ENCODE peak calls at places on chromosomes 16 and 17, in four cellular contexts. B is ovary, K is brain microvascular endothelial cell, G is GM12865. E is an unnamed sample.

GRCh38 chr17:1486802-1487695 is 5.4 kb downstream of the MYO1C start:
- DNase-seq in K (peak; percentile 34), G (peak; percentile 88), B (peak; percentile 73), E (peak; percentile 77)

GRCh38 chr16:84228321-84228838 is 11.4 kb downstream of the KCNG4 start:
- DNase-seq in B (peak; percentile 80), G (no peak), K (peak; percentile 82), E (peak; percentile 77)

GRCh38 chr17:7235693-7236665 is 1.7 kb upstream of the DVL2 start:
- DNase-seq in G (no peak), B (no peak), K (peak; percentile 42), E (no peak)

GRCh38 chr16:25124503-25124902 is 13.0 kb downstream of the LCMT1 start:
- DNase-seq in B (no peak), G (no peak), K (no peak), E (no peak)

GRCh38 chr16:84058211-84058610 is 15.6 kb upstream of the SLC38A8 start:
- DNase-seq in B (no peak), G (no peak), K (no peak), E (no peak)

GRCh38 chr17:40996829-40997228 is 2.9 kb upstream of the KRTAP3-3 start:
- DNase-seq in B (no peak), K (no peak), G (no peak), E (no peak)

GRCh38 chr17:74658620-74659019 is 35.1 kb upstream of the CD300E start:
- DNase-seq in B (no peak), K (no peak), G (no peak), E (no peak)

GRCh38 chr17:55341432-55341831 is 76.7 kb downstream of the HLF start:
- DNase-seq in G (peak; percentile 66), K (peak; percentile 47), B (no peak), E (no peak)

DNA sequence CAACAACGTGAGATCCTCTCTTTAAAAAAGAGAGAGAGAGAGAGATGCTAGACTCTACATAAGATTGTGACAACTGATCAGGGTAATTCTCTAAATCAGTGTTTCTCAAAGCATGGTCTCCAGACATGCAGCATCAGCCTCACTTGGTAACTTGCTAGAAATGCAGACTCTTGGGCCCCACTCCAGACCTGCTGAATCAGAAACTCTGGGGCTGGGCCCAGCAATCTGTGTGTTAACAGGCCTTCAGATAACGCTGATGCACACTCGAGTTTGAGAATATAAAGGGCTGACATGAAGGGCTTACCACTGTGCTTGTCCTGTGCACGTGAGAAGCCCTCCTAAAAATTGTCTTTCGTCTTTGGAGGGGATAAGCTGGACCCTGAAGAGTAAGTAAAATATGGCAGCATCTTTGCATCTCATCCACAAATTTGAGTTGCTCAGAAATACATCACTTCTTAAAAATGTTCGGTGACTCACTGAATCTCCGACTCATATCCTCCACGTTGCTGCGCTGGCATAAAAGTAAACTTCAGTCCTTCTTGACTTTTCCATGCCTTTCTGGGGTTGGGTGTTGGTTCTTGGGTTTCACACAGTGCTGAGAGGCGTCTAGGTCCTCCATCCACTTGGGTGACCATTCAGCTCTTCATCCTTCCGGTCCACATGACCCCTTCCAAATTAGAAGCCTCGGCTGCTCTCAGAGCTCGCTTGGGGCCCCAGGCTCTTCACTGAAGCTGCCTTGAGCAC is 26.1 kb upstream of the KDM8 start:
- DNase-seq in B (no peak), G (no peak), K (peak; percentile 72), E (no peak)
- H3K4me3 ChIP-seq in B (no peak overlapping the region), G (no peak overlapping the region), K (no peak overlapping the region), E (no peak overlapping the region)

DNA sequence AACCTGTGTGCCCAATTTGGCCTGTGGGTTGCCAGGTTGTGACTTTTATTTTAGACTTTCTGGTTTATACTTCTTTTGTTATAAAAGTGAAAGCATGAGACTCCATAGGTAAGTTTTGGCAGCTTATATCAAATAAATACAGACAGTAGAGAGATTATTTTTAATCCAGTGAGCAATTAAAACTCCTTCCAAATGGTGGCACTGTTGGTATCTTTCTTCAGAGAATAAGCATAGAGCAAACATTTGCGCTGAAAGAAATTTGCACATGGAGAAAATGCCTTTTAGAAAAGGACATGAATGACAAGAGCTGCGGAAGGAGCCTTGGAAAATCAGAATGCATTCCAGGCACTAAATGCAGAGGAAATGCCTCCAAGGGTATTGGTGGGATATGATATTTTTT is 46.1 kb upstream of the DNAJA2 start:
- DNase-seq in G (no peak), K (no peak), B (no peak), E (no peak)
- TF ChIP-seq CTCF in G (no peak), K (peak; percentile 23), B (no peak), E (no peak)

GRCh38 chr17:72553051-72553755 is 432.4 kb downstream of the SOX9 start:
- DNase-seq in K (no peak), B (no peak), G (no peak), E (no peak)
- H3K4me3 ChIP-seq in K (no peak overlapping the region), B (no peak overlapping the region), G (no peak overlapping the region), E (no peak overlapping the region)

DNA sequence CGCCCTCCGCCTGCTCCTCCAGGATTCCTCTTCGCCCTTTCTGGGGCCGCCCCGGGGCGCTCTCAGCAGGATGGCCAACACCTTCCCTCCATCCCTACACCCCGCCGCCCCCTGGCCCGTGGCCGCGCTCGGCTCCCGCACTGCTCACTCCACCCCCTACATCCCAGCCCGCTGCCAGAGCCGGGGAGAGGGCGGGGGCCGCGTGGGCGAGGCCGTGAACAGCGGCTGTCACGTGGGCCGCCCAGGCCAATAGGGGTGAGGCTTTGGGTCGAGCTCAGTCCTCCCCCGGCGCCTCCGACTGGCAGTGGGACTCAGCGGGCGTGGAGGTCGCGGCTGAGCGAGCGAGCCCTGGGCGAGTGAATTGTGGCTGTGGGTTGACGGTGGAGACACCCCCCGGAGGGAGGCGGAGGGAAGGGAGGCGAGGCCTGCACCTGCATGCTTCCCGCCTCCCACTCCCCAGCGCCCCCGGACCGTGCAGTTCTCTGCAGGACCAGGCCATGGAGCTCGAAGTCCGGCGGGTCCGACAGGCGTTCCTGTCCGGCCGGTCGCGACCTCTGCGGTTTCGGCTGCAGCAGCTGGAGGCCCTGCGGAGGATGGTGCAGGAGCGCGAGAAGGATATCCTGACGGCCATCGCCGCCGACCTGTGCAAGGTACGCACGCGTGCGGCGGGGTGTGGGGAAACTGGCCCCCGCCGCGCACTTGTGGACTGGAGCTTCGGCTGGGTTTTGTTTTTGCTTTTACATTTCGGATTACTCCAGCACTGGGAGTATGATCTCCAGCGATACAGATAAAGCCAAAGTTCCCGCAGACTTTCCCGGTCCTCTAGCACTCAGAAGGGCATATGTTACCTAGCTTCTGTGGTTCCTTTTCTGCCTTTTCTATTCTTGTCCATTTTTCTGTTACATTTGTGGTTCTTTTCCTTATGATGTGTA is at the start of gene ALDH3A2:
- DNase-seq in B (peak; percentile 97), K (peak; percentile 91), G (peak; percentile 97), E (peak; percentile 98)
- TF ChIP-seq CTCF in B (peak; percentile 33), K (peak; percentile 40), G (no peak), E (no peak)

DNA sequence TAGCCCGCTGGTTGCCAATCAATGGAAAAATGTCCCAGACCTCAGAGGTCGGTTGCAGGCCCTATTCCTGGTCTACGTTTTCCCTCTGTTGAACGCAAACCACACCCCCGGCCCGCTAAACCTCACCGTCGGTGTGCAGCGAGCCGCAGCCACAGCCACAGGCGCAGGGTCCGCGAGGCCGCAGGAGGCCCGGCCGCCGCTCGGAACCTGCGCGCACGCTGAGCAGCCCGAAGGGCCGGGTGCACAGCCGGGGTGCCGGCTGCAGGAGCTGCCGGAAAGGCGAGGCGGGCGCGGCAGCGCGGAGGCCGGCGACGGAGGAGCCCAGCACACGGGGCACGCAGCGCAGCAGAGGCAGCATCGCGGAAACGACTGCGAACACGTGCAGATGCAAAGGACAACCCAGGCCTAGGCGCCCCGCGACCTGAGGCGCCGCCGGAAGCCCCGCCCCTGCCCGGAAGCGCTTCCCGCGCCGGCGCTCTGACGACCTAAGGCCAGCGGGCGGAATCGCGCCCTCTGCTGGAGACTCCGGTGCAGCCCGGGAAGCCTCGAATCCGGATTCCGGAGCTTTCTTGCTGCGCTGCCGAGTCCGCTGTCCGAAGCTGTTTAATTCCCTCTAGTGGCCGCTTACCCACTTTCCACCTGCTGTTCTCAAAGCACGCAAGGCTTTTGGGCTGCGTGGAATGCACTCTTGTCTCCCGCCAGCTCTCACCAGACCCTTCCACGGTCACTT is at the start of gene C1QBP:
- DNase-seq in B (peak; percentile 93), K (peak; percentile 92), G (peak; percentile 97), E (peak; percentile 93)
- H3K4me3 ChIP-seq in B (peak within 1 kb of the TSS; percentile 75), K (peak within 1 kb of the TSS; percentile 84), G (peak within 1 kb of the TSS; percentile 90), E (peak within 1 kb of the TSS; percentile 82)

DNA sequence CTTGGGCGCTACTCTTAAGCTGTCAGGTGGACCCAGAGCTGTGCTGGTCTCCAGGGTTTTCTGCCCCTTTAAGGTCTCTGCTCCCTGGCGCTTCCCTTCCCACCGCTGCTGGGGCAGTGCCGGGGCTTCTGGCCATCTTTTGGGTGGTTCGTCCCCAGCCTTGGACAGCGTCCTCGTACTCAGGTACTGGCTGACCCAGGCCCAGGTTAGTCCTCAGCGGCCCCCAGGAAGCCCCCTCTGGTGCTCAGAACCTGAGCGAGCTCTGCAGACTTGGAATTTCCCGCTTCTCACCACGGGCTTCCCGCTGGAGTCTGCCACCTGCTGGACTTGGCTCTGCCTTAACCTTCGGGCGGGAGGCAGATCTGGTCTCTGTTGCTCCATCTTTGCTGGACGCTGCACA is 94.1 kb upstream of the ZNF750 start:
- DNase-seq in K (no peak), B (no peak), G (no peak), E (no peak)
- TF ChIP-seq CTCF in K (peak; percentile 20), B (no peak), G (no peak), E (no peak)

E was measured in heart right ventricle.